ENCODE peak calls at places on chromosome 13, in seven cellular contexts. D, P, S, R, A, X and G are unnamed samples.

GRCh38 chr13:39602614-39603366 is at the start of gene LHFPL6:
- DNase-seq in D (peak), P (peak), S (peak), R (peak), A (peak), X (peak), G (peak)

GRCh38 chr13:80070024-80070703 is 270.8 kb downstream of the SPRY2 start:
- DNase-seq in D (no peak), P (no peak), S (no peak), R (no peak), A (no peak), X (no peak), G (no peak)

GRCh38 chr13:109332501-109333499 is 453.6 kb downstream of the IRS2 start:
- DNase-seq in D (no peak), P (no peak), S (no peak), R (no peak), A (no peak), X (no peak), G (no peak)

GRCh38 chr13:45749026-45749759 is 47.1 kb downstream of the CBY2 start:
- DNase-seq in D (no peak), P (no peak), S (no peak), R (no peak), A (no peak), X (no peak), G (no peak)

GRCh38 chr13:100497394-100497793 is 91.2 kb downstream of the GGACT start:
- DNase-seq in D (no peak), P (no peak), S (no peak), R (no peak), A (no peak), X (no peak), G (no peak)

GRCh38 chr13:75480691-75481175 is 1.2 kb downstream of the TBC1D4 start:
- DNase-seq in D (no peak), P (peak), S (peak), R (peak), A (peak), X (peak), G (peak)

GRCh38 chr13:106407338-106407737 is 128.1 kb downstream of the EFNB2 start:
- DNase-seq in D (no peak), P (no peak), S (no peak), R (peak), A (no peak), X (no peak), G (no peak)

GRCh38 chr13:29884671-29885424 is 34.4 kb upstream of the UBL3 start:
- DNase-seq in D (no peak), P (peak), S (no peak), R (no peak), A (no peak), X (no peak), G (no peak)

GRCh38 chr13:21934309-21934708 is 263.4 kb downstream of the FGF9 start:
- DNase-seq in D (no peak), P (no peak), S (no peak), R (no peak), A (no peak), X (no peak), G (no peak)

GRCh38 chr13:76837811-76838210 is 48.4 kb downstream of the KCTD12 start:
- DNase-seq in D (no peak), P (no peak), S (no peak), R (no peak), A (no peak), X (no peak), G (no peak)

GRCh38 chr13:20616059-20616797 is 49.3 kb downstream of the IFT88 start:
- DNase-seq in D (no peak), P (no peak), S (no peak), R (no peak), A (no peak), X (peak), G (peak)

GRCh38 chr13:98549006-98549727 is 27.7 kb downstream of the STK24 start:
- DNase-seq in D (no peak), P (no peak), S (no peak), R (no peak), A (no peak), X (no peak), G (no peak)

GRCh38 chr13:73058741-73059459 is at the start of gene KLF5:
- DNase-seq in D (peak), P (peak), S (peak), R (peak), A (peak), X (peak), G (peak)

GRCh38 chr13:44271915-44272341 is 101.7 kb upstream of the SERP2 start:
- DNase-seq in D (no peak), P (no peak), S (peak), R (no peak), A (peak), X (no peak), G (peak)

GRCh38 chr13:94920578-94920977 is 208.2 kb upstream of the SOX21 start:
- DNase-seq in D (no peak), P (no peak), S (no peak), R (no peak), A (no peak), X (no peak), G (no peak)

GRCh38 chr13:42615691-42616090 is 41.7 kb downstream of the TNFSF11 start:
- DNase-seq in D (no peak), P (no peak), S (no peak), R (no peak), A (no peak), X (no peak), G (no peak)

GRCh38 chr13:67374391-67374790 is 144.3 kb upstream of the PCDH9 start:
- DNase-seq in D (no peak), P (no peak), S (no peak), R (no peak), A (no peak), X (no peak), G (peak)

GRCh38 chr13:60838581-60838980 is 441.6 kb downstream of the TDRD3 start:
- DNase-seq in D (no peak), P (no peak), S (no peak), R (no peak), A (no peak), X (no peak), G (no peak)

GRCh38 chr13:111080642-111081041 is 34.5 kb upstream of the ARHGEF7 start:
- DNase-seq in D (no peak), P (no peak), S (no peak), R (no peak), A (no peak), X (no peak), G (no peak)

GRCh38 chr13:95420501-95420900 is 119.2 kb upstream of the ABCC4 start:
- DNase-seq in D (no peak), P (no peak), S (no peak), R (no peak), A (no peak), X (no peak), G (no peak)

GRCh38 chr13:79786176-79786575 is 305.2 kb downstream of the NDFIP2 start:
- DNase-seq in D (no peak), P (no peak), S (no peak), R (no peak), A (no peak), X (no peak), G (no peak)

GRCh38 chr13:56586966-56587365 is 553.8 kb upstream of the PRR20A start:
- DNase-seq in D (no peak), P (no peak), S (no peak), R (no peak), A (no peak), X (no peak), G (peak)

GRCh38 chr13:21014666-21015170 is 46.7 kb downstream of the LATS2 start:
- DNase-seq in D (no peak), P (no peak), S (no peak), R (no peak), A (peak), X (no peak), G (peak)

GRCh38 chr13:62123409-62123808 is 707.8 kb upstream of the PCDH20 start:
- DNase-seq in D (no peak), P (no peak), S (no peak), R (no peak), A (no peak), X (no peak), G (no peak)

GRCh38 chr13:112971288-112971643 is 2.3 kb downstream of the MCF2L start:
- DNase-seq in D (no peak), P (no peak), S (no peak), R (no peak), A (no peak), X (no peak), G (peak)

GRCh38 chr13:97198753-97199152 is 23.4 kb upstream of the MBNL2 start:
- DNase-seq in D (no peak), P (no peak), S (no peak), R (no peak), A (no peak), X (no peak), G (no peak)

GRCh38 chr13:46615888-46616531 is 63.0 kb downstream of the LRCH1 start:
- DNase-seq in D (no peak), P (no peak), S (no peak), R (no peak), A (no peak), X (no peak), G (peak)

GRCh38 chr13:26299168-26299788 is 45.3 kb downstream of the CDK8 start:
- DNase-seq in D (no peak), P (no peak), S (no peak), R (no peak), A (no peak), X (no peak), G (no peak)

GRCh38 chr13:76222511-76222910 is 586.4 kb downstream of the LMO7 start:
- DNase-seq in D (no peak), P (no peak), S (no peak), R (no peak), A (no peak), X (no peak), G (no peak)

GRCh38 chr13:97275265-97275664 is 53.1 kb downstream of the MBNL2 start:
- DNase-seq in D (no peak), P (no peak), S (no peak), R (no peak), A (no peak), X (peak), G (no peak)

GRCh38 chr13:41455725-41456419 is 1.5 kb upstream of the RGCC start:
- DNase-seq in D (no peak), P (no peak), S (no peak), R (no peak), A (no peak), X (no peak), G (no peak)

GRCh38 chr13:73000027-73000674 is 58.7 kb upstream of the KLF5 start:
- DNase-seq in D (no peak), P (no peak), S (no peak), R (peak), A (no peak), X (no peak), G (peak)

GRCh38 chr13:21231426-21231945 is 55.0 kb downstream of the MRPL57 start:
- DNase-seq in D (no peak), P (no peak), S (no peak), R (no peak), A (no peak), X (no peak), G (no peak)

DNA sequence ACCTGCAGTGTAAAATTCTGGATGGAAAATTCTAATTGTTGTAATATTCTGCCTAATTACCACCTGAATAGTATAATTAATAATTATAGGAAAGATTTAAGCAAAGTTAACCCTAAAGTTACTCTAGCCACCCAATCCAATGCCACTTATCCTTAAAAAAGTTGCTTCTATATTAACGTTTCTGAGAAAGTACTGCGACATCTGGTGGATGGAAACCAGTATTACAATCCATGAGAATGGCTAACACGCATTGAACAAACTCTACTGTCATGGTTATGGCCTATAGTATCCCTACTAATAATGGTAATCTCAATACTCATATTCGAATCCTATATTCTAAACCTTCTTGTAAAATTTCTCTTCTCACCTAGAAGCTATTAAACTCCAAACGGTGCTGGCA is 1551.8 kb downstream of the SLITRK1 start:
- DNase-seq in D (no peak), P (no peak), S (no peak), R (no peak), A (no peak), X (no peak), G (no peak)
- TF ChIP-seq CTCF in D (no peak), P (peak), S (peak), R (peak), A (no peak), X (no peak), G (peak)

DNA sequence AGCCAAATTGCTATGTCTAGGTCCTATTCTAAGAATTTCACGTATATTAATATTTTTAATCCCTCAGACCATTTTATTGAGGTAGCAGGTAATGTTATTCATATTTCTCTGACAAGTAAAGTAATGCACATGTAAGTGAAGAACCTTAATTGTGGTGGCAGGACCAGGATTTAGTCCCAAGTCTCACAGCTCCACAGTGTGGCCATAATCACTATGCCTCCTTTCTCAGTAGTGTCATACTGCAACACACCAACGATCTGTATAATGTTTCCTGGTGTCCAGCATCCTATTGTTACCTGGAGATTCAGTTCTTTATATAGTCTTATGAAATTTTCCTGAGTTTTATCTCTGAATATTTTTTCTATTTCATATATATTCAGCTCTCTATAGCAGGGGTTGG is 340.3 kb downstream of the OLFM4 start:
- DNase-seq in D (no peak), P (no peak), S (no peak), R (no peak), A (no peak), X (no peak), G (no peak)
- TF ChIP-seq CTCF in D (no peak), P (no peak), S (no peak), R (no peak), A (no peak), X (no peak), G (no peak)

GRCh38 chr13:84983321-84983720 is 815.9 kb downstream of the SLITRK6 start:
- DNase-seq in D (no peak), P (no peak), S (no peak), R (no peak), A (no peak), X (no peak), G (no peak)
- TF ChIP-seq CTCF in D (no peak), P (no peak), S (no peak), R (no peak), A (no peak), X (no peak), G (no peak)

DNA sequence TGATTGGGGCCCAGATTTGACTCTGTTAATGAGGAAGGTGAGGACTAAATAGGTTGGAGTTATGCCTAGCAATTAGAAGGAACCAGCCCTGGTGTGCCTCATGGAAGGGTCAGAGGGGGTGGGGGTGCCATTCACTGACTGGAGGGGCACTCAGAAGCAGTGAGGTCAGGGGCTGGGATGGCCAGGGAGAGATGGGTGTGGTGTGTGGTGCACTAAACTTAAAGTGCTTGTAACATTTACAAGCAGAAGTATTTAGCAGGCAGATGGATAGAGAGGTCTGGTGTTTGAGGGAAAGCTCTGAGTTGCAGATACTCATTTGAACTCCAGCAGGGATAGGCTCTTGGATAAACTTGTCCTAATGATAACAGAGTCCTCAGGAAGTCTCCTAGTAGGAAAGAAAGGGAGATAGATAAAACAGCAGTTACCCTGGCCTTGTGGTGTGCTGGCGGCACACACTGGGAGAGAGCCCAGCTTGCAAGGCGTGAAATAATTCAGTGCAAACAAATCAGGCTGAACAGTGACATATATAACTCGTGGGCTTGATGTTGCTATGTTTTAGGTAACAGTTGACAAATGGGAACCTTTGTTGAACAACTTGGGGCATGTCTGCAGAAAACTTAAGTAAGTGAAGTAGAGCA is 20.0 kb upstream of the UPF3A start:
- DNase-seq in D (no peak), P (no peak), S (no peak), R (no peak), A (no peak), X (no peak), G (peak)
- TF ChIP-seq CTCF in D (no peak), P (no peak), S (no peak), R (no peak), A (no peak), X (no peak), G (no peak)

DNA sequence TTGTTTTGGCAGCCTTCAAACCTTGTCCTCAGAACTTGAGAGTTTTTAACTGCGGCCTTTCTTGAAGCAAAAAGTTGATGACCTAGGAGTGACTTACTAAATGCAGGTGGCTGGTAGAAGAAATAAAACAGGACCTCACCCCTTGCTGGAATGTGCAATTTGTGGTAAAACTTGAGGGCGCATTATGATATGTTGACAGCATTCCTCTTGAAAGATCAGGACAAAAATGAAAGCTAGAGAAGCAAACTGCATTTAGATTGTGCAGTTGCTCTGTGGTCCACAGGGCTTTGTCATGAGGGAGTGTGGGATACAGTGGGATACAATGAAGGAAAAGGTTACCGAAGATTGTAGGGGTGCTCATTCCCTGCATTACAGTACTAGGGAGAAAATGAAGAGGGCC is 504.2 kb downstream of the GPC6 start:
- DNase-seq in D (no peak), P (no peak), S (no peak), R (no peak), A (no peak), X (no peak), G (no peak)
- TF ChIP-seq CTCF in D (no peak), P (no peak), S (no peak), R (no peak), A (no peak), X (no peak), G (no peak)

DNA sequence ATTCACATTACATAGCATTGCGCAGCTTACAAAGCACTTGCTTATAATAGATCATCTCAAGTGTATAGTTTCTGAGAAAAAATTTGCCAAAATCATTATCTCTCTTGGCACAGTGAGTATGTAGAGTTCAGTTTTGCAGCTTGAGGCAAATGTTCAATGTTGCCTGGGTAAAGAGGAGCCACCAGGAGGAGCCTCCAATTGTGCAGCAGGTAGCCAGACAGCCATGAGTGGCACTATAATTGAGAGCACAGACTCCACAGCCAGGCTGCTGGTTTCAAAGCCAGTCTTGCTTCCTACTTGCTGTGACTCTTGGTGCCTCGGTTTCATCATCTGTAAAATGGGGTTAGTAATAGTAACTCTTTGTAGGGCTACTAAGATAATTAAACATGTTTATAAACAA is 24.0 kb upstream of the OLFM4 start:
- DNase-seq in D (no peak), P (no peak), S (no peak), R (no peak), A (no peak), X (no peak), G (no peak)
- TF ChIP-seq CTCF in D (no peak), P (peak), S (no peak), R (no peak), A (no peak), X (no peak), G (no peak)

GRCh38 chr13:31012285-31013024 is 80.0 kb downstream of the TEX26 start:
- DNase-seq in D (no peak), P (no peak), S (no peak), R (peak), A (no peak), X (peak), G (peak)
- TF ChIP-seq CTCF in D (no peak), P (peak), S (peak), R (peak), A (peak), X (peak), G (peak)

GRCh38 chr13:57631607-57632275 is at the start of gene PCDH17:
- DNase-seq in D (no peak), P (peak), S (peak), R (no peak), A (no peak), X (peak), G (peak)

GRCh38 chr13:57633950-57634828 is 2.6 kb downstream of the PCDH17 start:
- DNase-seq in D (no peak), P (peak), S (peak), R (no peak), A (no peak), X (no peak), G (peak)

GRCh38 chr13:57634829-57635165 is 3.3 kb downstream of the PCDH17 start:
- DNase-seq in D (no peak), P (no peak), S (peak), R (no peak), A (no peak), X (no peak), G (no peak)

GRCh38 chr13:57632276-57633140 is 964 bp downstream of the PCDH17 start:
- DNase-seq in D (no peak), P (peak), S (peak), R (no peak), A (no peak), X (no peak), G (peak)

GRCh38 chr13:57633141-57633949 is 1.8 kb downstream of the PCDH17 start:
- DNase-seq in D (no peak), P (peak), S (peak), R (no peak), A (peak), X (no peak), G (peak)
- TF ChIP-seq CTCF in D (no peak), P (peak), S (peak), R (no peak), A (peak), X (no peak), G (no peak)